ENCODE peak calls at places on chromosomes 1 and 21, in eight cellular contexts. One of them, this sample, is unnamed.

GRCh38 chr1:192610114-192610958 is 25.6 kb upstream of the RGS13 start:
- DNase-seq in CD8-positive, alpha-beta memory T cell: no peak
- DNase-seq in fibroblast of villous mesenchyme: peak; percentile 48
- DNase-seq in dorsolateral prefrontal cortex: no peak
- DNase-seq in BE2C: no peak
- DNase-seq in heart left ventricle: no peak
- DNase-seq in body of pancreas: no peak
- DNase-seq in SJSA1: no peak
- DNase-seq in this sample: no peak

GRCh38 chr1:35707253-35708178 is 11.2 kb downstream of the C1orf216 start:
- DNase-seq in CD8-positive, alpha-beta memory T cell: peak; percentile 22
- DNase-seq in fibroblast of villous mesenchyme: no peak
- DNase-seq in dorsolateral prefrontal cortex: peak; percentile 52
- DNase-seq in BE2C: peak; percentile 63
- DNase-seq in heart left ventricle: peak; percentile 64
- DNase-seq in body of pancreas: peak; percentile 32
- DNase-seq in SJSA1: no peak
- DNase-seq in this sample: peak; percentile 57

GRCh38 chr21:19197950-19198349 is 794.4 kb upstream of the TMPRSS15 start:
- DNase-seq in CD8-positive, alpha-beta memory T cell: no peak
- DNase-seq in fibroblast of villous mesenchyme: no peak
- DNase-seq in dorsolateral prefrontal cortex: no peak
- DNase-seq in BE2C: no peak
- DNase-seq in heart left ventricle: no peak
- DNase-seq in body of pancreas: no peak
- DNase-seq in SJSA1: no peak
- DNase-seq in this sample: no peak

GRCh38 chr1:98988906-98989603 is 15.6 kb downstream of the PLPPR5 start:
- DNase-seq in CD8-positive, alpha-beta memory T cell: no peak
- DNase-seq in fibroblast of villous mesenchyme: no peak
- DNase-seq in dorsolateral prefrontal cortex: no peak
- DNase-seq in BE2C: no peak
- DNase-seq in heart left ventricle: no peak
- DNase-seq in body of pancreas: no peak
- DNase-seq in SJSA1: no peak
- DNase-seq in this sample: no peak

GRCh38 chr1:29392486-29393450 is 156.4 kb downstream of the PTPRU start:
- DNase-seq in CD8-positive, alpha-beta memory T cell: no peak
- DNase-seq in fibroblast of villous mesenchyme: no peak
- DNase-seq in dorsolateral prefrontal cortex: no peak
- DNase-seq in BE2C: no peak
- DNase-seq in heart left ventricle: no peak
- DNase-seq in body of pancreas: no peak
- DNase-seq in SJSA1: peak; percentile 24
- DNase-seq in this sample: no peak

GRCh38 chr1:24301395-24302175 is 17.6 kb upstream of the GRHL3 start:
- DNase-seq in CD8-positive, alpha-beta memory T cell: no peak
- DNase-seq in fibroblast of villous mesenchyme: peak; percentile 34
- DNase-seq in dorsolateral prefrontal cortex: no peak
- DNase-seq in BE2C: no peak
- DNase-seq in heart left ventricle: no peak
- DNase-seq in body of pancreas: peak; percentile 19
- DNase-seq in SJSA1: no peak
- DNase-seq in this sample: no peak

GRCh38 chr1:110011527-110012041 is 22.8 kb upstream of the STRIP1 start:
- DNase-seq in CD8-positive, alpha-beta memory T cell: no peak
- DNase-seq in fibroblast of villous mesenchyme: peak; percentile 79
- DNase-seq in dorsolateral prefrontal cortex: no peak
- DNase-seq in BE2C: peak; percentile 50
- DNase-seq in heart left ventricle: no peak
- DNase-seq in body of pancreas: peak; percentile 56
- DNase-seq in SJSA1: peak; percentile 49
- DNase-seq in this sample: no peak

GRCh38 chr1:20366766-20367602 is 76.3 kb downstream of the VWA5B1 start:
- DNase-seq in CD8-positive, alpha-beta memory T cell: no peak
- DNase-seq in fibroblast of villous mesenchyme: peak; percentile 15
- DNase-seq in dorsolateral prefrontal cortex: no peak
- DNase-seq in BE2C: peak; percentile 61
- DNase-seq in heart left ventricle: peak; percentile 65
- DNase-seq in body of pancreas: peak; percentile 44
- DNase-seq in SJSA1: peak; percentile 75
- DNase-seq in this sample: no peak

GRCh38 chr1:207847116-207847515 is 63.8 kb downstream of the CD34 start:
- DNase-seq in CD8-positive, alpha-beta memory T cell: no peak
- DNase-seq in fibroblast of villous mesenchyme: no peak
- DNase-seq in dorsolateral prefrontal cortex: no peak
- DNase-seq in BE2C: no peak
- DNase-seq in heart left ventricle: no peak
- DNase-seq in body of pancreas: no peak
- DNase-seq in SJSA1: no peak
- DNase-seq in this sample: no peak

GRCh38 chr1:151547119-151547899 is 7.2 kb downstream of the TUFT1 start:
- DNase-seq in CD8-positive, alpha-beta memory T cell: no peak
- DNase-seq in fibroblast of villous mesenchyme: peak; percentile 88
- DNase-seq in dorsolateral prefrontal cortex: no peak
- DNase-seq in BE2C: no peak
- DNase-seq in heart left ventricle: no peak
- DNase-seq in body of pancreas: peak; percentile 84
- DNase-seq in SJSA1: peak; percentile 94
- DNase-seq in this sample: no peak

DNA sequence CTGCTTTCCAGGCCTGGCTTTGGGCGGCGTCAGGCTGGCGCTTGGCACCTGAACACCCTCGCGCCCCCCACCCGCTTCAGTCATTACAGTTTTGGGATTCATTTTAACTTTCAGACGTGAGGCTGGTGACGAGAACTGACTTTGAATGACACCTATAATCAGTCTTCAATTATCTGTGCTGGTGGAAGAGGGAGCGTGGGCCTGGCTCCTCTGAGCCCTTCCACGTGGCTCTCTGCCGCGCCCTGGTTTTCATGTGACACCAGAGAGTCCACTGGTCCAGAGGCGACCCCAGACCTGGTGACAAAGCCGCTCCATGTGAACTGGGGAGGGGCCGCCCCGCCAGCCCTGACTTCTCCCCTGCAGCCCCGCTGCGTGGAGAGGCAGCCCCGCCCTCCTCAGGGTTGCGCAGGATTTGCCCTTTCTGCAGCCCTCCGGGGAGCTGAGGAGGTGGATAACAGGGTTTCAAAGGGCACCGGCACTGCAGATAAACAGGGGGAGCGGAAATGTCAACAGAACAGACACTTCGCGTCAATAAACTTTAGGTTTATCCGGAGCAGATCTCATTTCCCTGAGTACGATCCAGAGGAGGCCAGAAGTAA is 56.3 kb downstream of the AJAP1 start:
- DNase-seq in CD8-positive, alpha-beta memory T cell: no peak
- DNase-seq in fibroblast of villous mesenchyme: no peak
- DNase-seq in dorsolateral prefrontal cortex: no peak
- DNase-seq in BE2C: no peak
- DNase-seq in heart left ventricle: no peak
- DNase-seq in body of pancreas: no peak
- DNase-seq in SJSA1: no peak
- DNase-seq in this sample: no peak
- H3K4me3 ChIP-seq in CD8-positive, alpha-beta memory T cell: no peak overlapping the region
- H3K4me3 ChIP-seq in fibroblast of villous mesenchyme: no peak overlapping the region
- H3K4me3 ChIP-seq in dorsolateral prefrontal cortex: peak overlapping the region; percentile 40
- H3K4me3 ChIP-seq in BE2C: no peak overlapping the region
- H3K4me3 ChIP-seq in heart left ventricle: no peak overlapping the region
- H3K4me3 ChIP-seq in body of pancreas: no peak overlapping the region
- H3K4me3 ChIP-seq in SJSA1: no peak overlapping the region
- H3K4me3 ChIP-seq in this sample: no peak overlapping the region

DNA sequence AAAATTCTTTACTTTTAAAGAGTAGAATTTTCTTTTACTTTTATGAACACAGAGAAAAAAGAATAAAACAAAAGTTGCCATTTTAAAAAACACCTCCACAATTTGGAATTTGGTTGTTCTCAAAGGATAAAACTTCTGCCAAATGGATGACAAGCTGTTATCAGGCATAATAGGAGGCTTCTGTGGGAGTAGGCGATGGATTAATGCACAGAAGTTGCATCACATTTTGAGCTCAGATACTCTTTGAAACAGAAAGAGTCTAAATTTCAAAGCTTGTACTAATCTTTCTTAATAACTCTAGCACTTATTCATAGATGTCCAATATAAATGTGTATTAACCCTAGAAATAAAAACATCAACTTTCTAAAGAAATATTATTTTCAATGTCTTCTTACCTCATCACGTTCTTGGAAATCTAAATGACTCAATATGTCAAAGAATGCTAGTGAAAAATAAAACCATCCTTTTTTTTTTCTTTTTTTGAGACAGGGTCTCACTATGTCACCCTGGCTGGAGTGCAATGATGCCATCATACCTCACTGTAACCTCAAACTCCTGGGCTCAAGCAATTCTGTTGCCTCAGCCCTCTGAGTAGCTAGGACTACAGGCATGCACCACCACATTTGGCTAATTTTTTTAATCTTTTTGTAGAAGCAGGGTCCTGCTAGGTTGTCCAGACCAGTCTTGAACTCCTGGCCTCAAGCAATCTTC is 112.8 kb upstream of the USP25 start:
- DNase-seq in CD8-positive, alpha-beta memory T cell: no peak
- DNase-seq in fibroblast of villous mesenchyme: peak; percentile 34
- DNase-seq in dorsolateral prefrontal cortex: no peak
- DNase-seq in BE2C: no peak
- DNase-seq in heart left ventricle: no peak
- DNase-seq in body of pancreas: no peak
- DNase-seq in SJSA1: no peak
- DNase-seq in this sample: no peak
- H3K4me3 ChIP-seq in CD8-positive, alpha-beta memory T cell: no peak overlapping the region
- H3K4me3 ChIP-seq in fibroblast of villous mesenchyme: no peak overlapping the region
- H3K4me3 ChIP-seq in dorsolateral prefrontal cortex: no peak overlapping the region
- H3K4me3 ChIP-seq in BE2C: no peak overlapping the region
- H3K4me3 ChIP-seq in heart left ventricle: no peak overlapping the region
- H3K4me3 ChIP-seq in body of pancreas: no peak overlapping the region
- H3K4me3 ChIP-seq in SJSA1: no peak overlapping the region
- H3K4me3 ChIP-seq in this sample: no peak overlapping the region

GRCh38 chr21:43699933-43700599 is 18.9 kb upstream of the PDXK start:
- DNase-seq in CD8-positive, alpha-beta memory T cell: no peak
- DNase-seq in fibroblast of villous mesenchyme: no peak
- DNase-seq in dorsolateral prefrontal cortex: no peak
- DNase-seq in BE2C: no peak
- DNase-seq in heart left ventricle: no peak
- DNase-seq in body of pancreas: no peak
- DNase-seq in SJSA1: no peak
- DNase-seq in this sample: no peak
- H3K4me3 ChIP-seq in CD8-positive, alpha-beta memory T cell: no peak overlapping the region
- H3K4me3 ChIP-seq in fibroblast of villous mesenchyme: no peak overlapping the region
- H3K4me3 ChIP-seq in dorsolateral prefrontal cortex: no peak overlapping the region
- H3K4me3 ChIP-seq in BE2C: no peak overlapping the region
- H3K4me3 ChIP-seq in heart left ventricle: no peak overlapping the region
- H3K4me3 ChIP-seq in body of pancreas: no peak overlapping the region
- H3K4me3 ChIP-seq in SJSA1: no peak overlapping the region
- H3K4me3 ChIP-seq in this sample: no peak overlapping the region

GRCh38 chr1:198492872-198493271 is 47.6 kb downstream of the ATP6V1G3 start:
- DNase-seq in CD8-positive, alpha-beta memory T cell: no peak
- DNase-seq in fibroblast of villous mesenchyme: peak; percentile 85
- DNase-seq in dorsolateral prefrontal cortex: no peak
- DNase-seq in BE2C: no peak
- DNase-seq in heart left ventricle: no peak
- DNase-seq in body of pancreas: no peak
- DNase-seq in SJSA1: no peak
- DNase-seq in this sample: no peak
- H3K4me3 ChIP-seq in CD8-positive, alpha-beta memory T cell: no peak overlapping the region
- H3K4me3 ChIP-seq in fibroblast of villous mesenchyme: no peak overlapping the region
- H3K4me3 ChIP-seq in dorsolateral prefrontal cortex: no peak overlapping the region
- H3K4me3 ChIP-seq in BE2C: no peak overlapping the region
- H3K4me3 ChIP-seq in heart left ventricle: no peak overlapping the region
- H3K4me3 ChIP-seq in body of pancreas: no peak overlapping the region
- H3K4me3 ChIP-seq in SJSA1: no peak overlapping the region
- H3K4me3 ChIP-seq in this sample: no peak overlapping the region

GRCh38 chr1:232499151-232499550 is 130.8 kb downstream of the SIPA1L2 start:
- DNase-seq in CD8-positive, alpha-beta memory T cell: no peak
- DNase-seq in fibroblast of villous mesenchyme: no peak
- DNase-seq in dorsolateral prefrontal cortex: no peak
- DNase-seq in BE2C: no peak
- DNase-seq in heart left ventricle: no peak
- DNase-seq in body of pancreas: no peak
- DNase-seq in SJSA1: no peak
- DNase-seq in this sample: no peak

GRCh38 chr1:232489256-232489655 is 140.7 kb downstream of the SIPA1L2 start:
- DNase-seq in CD8-positive, alpha-beta memory T cell: no peak
- DNase-seq in fibroblast of villous mesenchyme: no peak
- DNase-seq in dorsolateral prefrontal cortex: no peak
- DNase-seq in BE2C: no peak
- DNase-seq in heart left ventricle: no peak
- DNase-seq in body of pancreas: no peak
- DNase-seq in SJSA1: no peak
- DNase-seq in this sample: no peak

DNA sequence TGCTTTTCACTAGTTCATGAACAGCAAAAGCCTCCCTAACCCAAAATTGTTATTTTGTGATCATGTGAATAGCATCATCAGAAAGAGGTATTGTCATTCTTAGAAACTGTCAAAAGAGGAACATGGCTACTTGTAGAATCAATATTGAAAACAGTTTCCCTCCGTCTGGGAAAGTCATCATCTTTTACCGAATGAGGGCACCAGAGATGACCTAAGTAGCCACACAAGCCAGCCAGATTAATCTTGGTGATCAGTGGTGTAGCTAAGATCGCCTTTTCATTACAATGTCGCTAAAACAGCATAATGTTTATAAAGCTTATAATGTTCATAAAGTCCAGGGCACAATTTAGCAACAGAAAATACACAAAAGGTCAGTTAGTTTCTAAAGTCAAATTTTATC is 136.1 kb downstream of the SIPA1L2 start:
- DNase-seq in CD8-positive, alpha-beta memory T cell: no peak
- DNase-seq in fibroblast of villous mesenchyme: no peak
- DNase-seq in dorsolateral prefrontal cortex: no peak
- DNase-seq in BE2C: no peak
- DNase-seq in heart left ventricle: no peak
- DNase-seq in body of pancreas: no peak
- DNase-seq in SJSA1: no peak
- DNase-seq in this sample: no peak
- H3K4me3 ChIP-seq in CD8-positive, alpha-beta memory T cell: no peak overlapping the region
- H3K4me3 ChIP-seq in fibroblast of villous mesenchyme: no peak overlapping the region
- H3K4me3 ChIP-seq in dorsolateral prefrontal cortex: no peak overlapping the region
- H3K4me3 ChIP-seq in BE2C: no peak overlapping the region
- H3K4me3 ChIP-seq in heart left ventricle: no peak overlapping the region
- H3K4me3 ChIP-seq in body of pancreas: no peak overlapping the region
- H3K4me3 ChIP-seq in SJSA1: no peak overlapping the region
- H3K4me3 ChIP-seq in this sample: no peak overlapping the region